ENCODE peak calls at places on chromosomes 7 and 10, in seven cellular contexts. One of them, this sample, is unnamed.

GRCh38 chr7:102080003-102080361 is 206.7 kb upstream of the SH2B2 start:
- DNase-seq in colonic mucosa: peak
- DNase-seq in aorta: peak
- DNase-seq in HCT116: no peak
- DNase-seq in brain microvascular endothelial cell: no peak
- DNase-seq in H9: no peak
- DNase-seq in right atrium auricular region: no peak
- DNase-seq in this sample: peak

GRCh38 chr7:130960208-130960988 is 226.4 kb upstream of the KLF14 start:
- DNase-seq in colonic mucosa: no peak
- DNase-seq in aorta: no peak
- DNase-seq in HCT116: peak
- DNase-seq in brain microvascular endothelial cell: peak
- DNase-seq in H9: no peak
- DNase-seq in right atrium auricular region: no peak
- DNase-seq in this sample: no peak

GRCh38 chr7:79436378-79436777 is 17.1 kb downstream of the MAGI2 start:
- DNase-seq in colonic mucosa: no peak
- DNase-seq in aorta: no peak
- DNase-seq in HCT116: no peak
- DNase-seq in brain microvascular endothelial cell: no peak
- DNase-seq in H9: no peak
- DNase-seq in right atrium auricular region: no peak
- DNase-seq in this sample: no peak

GRCh38 chr10:16960573-16960972 is 143.3 kb upstream of the RSU1 start:
- DNase-seq in colonic mucosa: no peak
- DNase-seq in aorta: no peak
- DNase-seq in HCT116: no peak
- DNase-seq in brain microvascular endothelial cell: no peak
- DNase-seq in H9: no peak
- DNase-seq in right atrium auricular region: no peak
- DNase-seq in this sample: no peak

GRCh38 chr10:100996678-100997363 is 2.8 kb upstream of the LZTS2 start:
- DNase-seq in colonic mucosa: peak
- DNase-seq in aorta: no peak
- DNase-seq in HCT116: no peak
- DNase-seq in brain microvascular endothelial cell: no peak
- DNase-seq in H9: peak
- DNase-seq in right atrium auricular region: no peak
- DNase-seq in this sample: no peak

GRCh38 chr7:140027866-140028265 is 34.9 kb downstream of the PARP12 start:
- DNase-seq in colonic mucosa: no peak
- DNase-seq in aorta: no peak
- DNase-seq in HCT116: no peak
- DNase-seq in brain microvascular endothelial cell: no peak
- DNase-seq in H9: no peak
- DNase-seq in right atrium auricular region: no peak
- DNase-seq in this sample: no peak

GRCh38 chr10:64682043-64682442 is 1160.8 kb downstream of the REEP3 start:
- DNase-seq in colonic mucosa: no peak
- DNase-seq in aorta: no peak
- DNase-seq in HCT116: no peak
- DNase-seq in brain microvascular endothelial cell: peak
- DNase-seq in H9: peak
- DNase-seq in right atrium auricular region: no peak
- DNase-seq in this sample: no peak

GRCh38 chr7:130352335-130353074 is 7.9 kb downstream of the CPA5 start:
- DNase-seq in colonic mucosa: no peak
- DNase-seq in aorta: no peak
- DNase-seq in HCT116: no peak
- DNase-seq in brain microvascular endothelial cell: peak
- DNase-seq in H9: no peak
- DNase-seq in right atrium auricular region: no peak
- DNase-seq in this sample: no peak

GRCh38 chr10:75547391-75548298 is 116.2 kb downstream of the LRMDA start:
- DNase-seq in colonic mucosa: no peak
- DNase-seq in aorta: no peak
- DNase-seq in HCT116: no peak
- DNase-seq in brain microvascular endothelial cell: peak
- DNase-seq in H9: no peak
- DNase-seq in right atrium auricular region: no peak
- DNase-seq in this sample: no peak

GRCh38 chr7:25868509-25868908 is 283.5 kb upstream of the NFE2L3 start:
- DNase-seq in colonic mucosa: no peak
- DNase-seq in aorta: no peak
- DNase-seq in HCT116: no peak
- DNase-seq in brain microvascular endothelial cell: no peak
- DNase-seq in H9: no peak
- DNase-seq in right atrium auricular region: no peak
- DNase-seq in this sample: no peak

GRCh38 chr10:126191192-126191591 is 197.1 kb downstream of the ADAM12 start:
- DNase-seq in colonic mucosa: no peak
- DNase-seq in aorta: no peak
- DNase-seq in HCT116: no peak
- DNase-seq in brain microvascular endothelial cell: no peak
- DNase-seq in H9: no peak
- DNase-seq in right atrium auricular region: no peak
- DNase-seq in this sample: no peak

GRCh38 chr7:157849341-157849596 is 512.5 kb downstream of the DNAJB6 start:
- DNase-seq in colonic mucosa: no peak
- DNase-seq in aorta: no peak
- DNase-seq in HCT116: no peak
- DNase-seq in brain microvascular endothelial cell: no peak
- DNase-seq in H9: no peak
- DNase-seq in right atrium auricular region: no peak
- DNase-seq in this sample: no peak

GRCh38 chr7:134885967-134886352 is 100.3 kb upstream of the AGBL3 start:
- DNase-seq in colonic mucosa: no peak
- DNase-seq in aorta: no peak
- DNase-seq in HCT116: no peak
- DNase-seq in brain microvascular endothelial cell: peak
- DNase-seq in H9: no peak
- DNase-seq in right atrium auricular region: no peak
- DNase-seq in this sample: no peak

GRCh38 chr10:28841625-28842024 is 164.3 kb downstream of the BAMBI start:
- DNase-seq in colonic mucosa: no peak
- DNase-seq in aorta: no peak
- DNase-seq in HCT116: no peak
- DNase-seq in brain microvascular endothelial cell: peak
- DNase-seq in H9: no peak
- DNase-seq in right atrium auricular region: no peak
- DNase-seq in this sample: no peak

GRCh38 chr10:62047960-62048383 is 146.5 kb downstream of the ARID5B start:
- DNase-seq in colonic mucosa: peak
- DNase-seq in aorta: no peak
- DNase-seq in HCT116: no peak
- DNase-seq in brain microvascular endothelial cell: no peak
- DNase-seq in H9: no peak
- DNase-seq in right atrium auricular region: no peak
- DNase-seq in this sample: no peak

GRCh38 chr7:15461576-15461975 is 100.2 kb downstream of the AGMO start:
- DNase-seq in colonic mucosa: no peak
- DNase-seq in aorta: no peak
- DNase-seq in HCT116: no peak
- DNase-seq in brain microvascular endothelial cell: peak
- DNase-seq in H9: no peak
- DNase-seq in right atrium auricular region: no peak
- DNase-seq in this sample: no peak

GRCh38 chr7:111138196-111138569 is 47.3 kb downstream of the LRRN3 start:
- DNase-seq in colonic mucosa: peak
- DNase-seq in aorta: peak
- DNase-seq in HCT116: peak
- DNase-seq in brain microvascular endothelial cell: peak
- DNase-seq in H9: no peak
- DNase-seq in right atrium auricular region: no peak
- DNase-seq in this sample: peak

GRCh38 chr10:122208616-122209430 is 62.3 kb upstream of the BTBD16 start:
- DNase-seq in colonic mucosa: no peak
- DNase-seq in aorta: no peak
- DNase-seq in HCT116: no peak
- DNase-seq in brain microvascular endothelial cell: no peak
- DNase-seq in H9: no peak
- DNase-seq in right atrium auricular region: no peak
- DNase-seq in this sample: no peak

GRCh38 chr10:122216047-122216446 is 55.0 kb upstream of the BTBD16 start:
- DNase-seq in colonic mucosa: no peak
- DNase-seq in aorta: peak
- DNase-seq in HCT116: no peak
- DNase-seq in brain microvascular endothelial cell: no peak
- DNase-seq in H9: no peak
- DNase-seq in right atrium auricular region: no peak
- DNase-seq in this sample: no peak

GRCh38 chr10:122210481-122211265 is 60.4 kb upstream of the BTBD16 start:
- DNase-seq in colonic mucosa: no peak
- DNase-seq in aorta: peak
- DNase-seq in HCT116: no peak
- DNase-seq in brain microvascular endothelial cell: no peak
- DNase-seq in H9: no peak
- DNase-seq in right atrium auricular region: no peak
- DNase-seq in this sample: no peak

GRCh38 chr10:122219340-122219739 is 51.8 kb upstream of the BTBD16 start:
- DNase-seq in colonic mucosa: no peak
- DNase-seq in aorta: peak
- DNase-seq in HCT116: no peak
- DNase-seq in brain microvascular endothelial cell: no peak
- DNase-seq in H9: no peak
- DNase-seq in right atrium auricular region: no peak
- DNase-seq in this sample: no peak

GRCh38 chr10:122213766-122214165 is 57.3 kb upstream of the BTBD16 start:
- DNase-seq in colonic mucosa: no peak
- DNase-seq in aorta: peak
- DNase-seq in HCT116: no peak
- DNase-seq in brain microvascular endothelial cell: no peak
- DNase-seq in H9: peak
- DNase-seq in right atrium auricular region: no peak
- DNase-seq in this sample: peak
- H3K27ac ChIP-seq in colonic mucosa: no peak
- H3K27ac ChIP-seq in aorta: no peak
- H3K27ac ChIP-seq in HCT116: no peak
- H3K27ac ChIP-seq in brain microvascular endothelial cell: no peak
- H3K27ac ChIP-seq in H9: no peak
- H3K27ac ChIP-seq in right atrium auricular region: peak
- H3K27ac ChIP-seq in this sample: no peak

GRCh38 chr10:70144372-70145110 is 2.0 kb downstream of the TYSND1 start:
- DNase-seq in colonic mucosa: no peak
- DNase-seq in aorta: peak
- DNase-seq in HCT116: no peak
- DNase-seq in brain microvascular endothelial cell: no peak
- DNase-seq in H9: no peak
- DNase-seq in right atrium auricular region: no peak
- DNase-seq in this sample: no peak
- H3K27ac ChIP-seq in colonic mucosa: no peak
- H3K27ac ChIP-seq in aorta: no peak
- H3K27ac ChIP-seq in HCT116: no peak
- H3K27ac ChIP-seq in brain microvascular endothelial cell: no peak
- H3K27ac ChIP-seq in H9: no peak
- H3K27ac ChIP-seq in right atrium auricular region: no peak
- H3K27ac ChIP-seq in this sample: no peak

GRCh38 chr10:80160361-80161128 is 28.0 kb downstream of the PLAC9 start:
- DNase-seq in colonic mucosa: no peak
- DNase-seq in aorta: peak
- DNase-seq in HCT116: no peak
- DNase-seq in brain microvascular endothelial cell: no peak
- DNase-seq in H9: no peak
- DNase-seq in right atrium auricular region: no peak
- DNase-seq in this sample: no peak

GRCh38 chr10:80159166-80159888 is 26.8 kb downstream of the PLAC9 start:
- DNase-seq in colonic mucosa: no peak
- DNase-seq in aorta: peak
- DNase-seq in HCT116: no peak
- DNase-seq in brain microvascular endothelial cell: no peak
- DNase-seq in H9: no peak
- DNase-seq in right atrium auricular region: no peak
- DNase-seq in this sample: no peak

GRCh38 chr10:80157561-80157960 is 25.0 kb downstream of the PLAC9 start:
- DNase-seq in colonic mucosa: no peak
- DNase-seq in aorta: peak
- DNase-seq in HCT116: no peak
- DNase-seq in brain microvascular endothelial cell: no peak
- DNase-seq in H9: no peak
- DNase-seq in right atrium auricular region: no peak
- DNase-seq in this sample: no peak

GRCh38 chr10:80158126-80158525 is 25.6 kb downstream of the PLAC9 start:
- DNase-seq in colonic mucosa: no peak
- DNase-seq in aorta: peak
- DNase-seq in HCT116: no peak
- DNase-seq in brain microvascular endothelial cell: no peak
- DNase-seq in H9: no peak
- DNase-seq in right atrium auricular region: no peak
- DNase-seq in this sample: no peak

GRCh38 chr10:80158598-80159127 is 26.1 kb downstream of the PLAC9 start:
- DNase-seq in colonic mucosa: peak
- DNase-seq in aorta: peak
- DNase-seq in HCT116: peak
- DNase-seq in brain microvascular endothelial cell: peak
- DNase-seq in H9: no peak
- DNase-seq in right atrium auricular region: peak
- DNase-seq in this sample: no peak
- H3K27ac ChIP-seq in colonic mucosa: peak
- H3K27ac ChIP-seq in aorta: peak
- H3K27ac ChIP-seq in HCT116: peak
- H3K27ac ChIP-seq in brain microvascular endothelial cell: peak
- H3K27ac ChIP-seq in H9: no peak
- H3K27ac ChIP-seq in right atrium auricular region: peak
- H3K27ac ChIP-seq in this sample: no peak

DNA sequence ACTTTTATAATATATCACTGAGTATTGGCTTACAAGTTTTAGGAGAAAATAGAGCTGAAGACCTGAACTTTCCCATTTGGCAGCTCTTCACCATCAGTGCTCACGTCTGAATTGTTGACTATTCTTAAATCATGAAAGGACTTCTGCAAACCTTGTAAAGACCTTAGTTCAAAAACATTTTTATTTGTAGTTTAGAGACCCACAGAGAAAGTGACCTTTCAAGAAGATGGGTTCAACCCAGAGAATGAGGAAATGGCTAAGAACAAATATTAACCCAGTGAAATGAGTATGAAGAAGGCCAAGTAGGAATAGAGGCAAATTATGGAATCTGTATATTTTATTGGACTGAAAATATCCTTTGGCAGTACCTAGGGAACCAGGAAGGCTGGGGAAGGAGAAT is 1151.1 kb downstream of the GATA3 start:
- DNase-seq in colonic mucosa: no peak
- DNase-seq in aorta: no peak
- DNase-seq in HCT116: no peak
- DNase-seq in brain microvascular endothelial cell: no peak
- DNase-seq in H9: no peak
- DNase-seq in right atrium auricular region: no peak
- DNase-seq in this sample: no peak
- H3K27ac ChIP-seq in colonic mucosa: no peak
- H3K27ac ChIP-seq in aorta: no peak
- H3K27ac ChIP-seq in HCT116: no peak
- H3K27ac ChIP-seq in brain microvascular endothelial cell: no peak
- H3K27ac ChIP-seq in H9: no peak
- H3K27ac ChIP-seq in right atrium auricular region: no peak
- H3K27ac ChIP-seq in this sample: no peak